ENCODE peak calls at places on chromosomes 4 and X, in four cellular contexts. I is testis, A is heart right ventricle, Z is suprapubic skin. Q is an unnamed sample.

GRCh38 chr4:113328514-113328913 is 279.1 kb downstream of the ANK2 start:
- DNase-seq in Z (no peak), A (no peak), I (peak; percentile 28), Q (no peak)

GRCh38 chr4:163191999-163192398 is 25.3 kb upstream of the NAF1 start:
- DNase-seq in Z (no peak), A (no peak), I (no peak), Q (no peak)

GRCh38 chrX:7158468-7158990 is 10.6 kb upstream of the PUDP start:
- DNase-seq in I (no peak), Z (no peak), A (no peak), Q (no peak)

GRCh38 chr4:137819964-137820383 is 287.7 kb upstream of the PCDH18 start:
- DNase-seq in I (peak; percentile 22), Z (no peak), A (no peak), Q (no peak)

GRCh38 chrX:40244980-40245379 is 147.2 kb upstream of the BCOR start:
- DNase-seq in Z (no peak), A (no peak), I (no peak), Q (peak; percentile 24)

GRCh38 chrX:46770006-46770816 is 11.3 kb upstream of the SLC9A7 start:
- DNase-seq in Z (no peak), I (no peak), A (no peak), Q (no peak)

GRCh38 chrX:47687249-47687648 is 28.3 kb upstream of the UXT start:
- DNase-seq in I (no peak), A (no peak), Z (no peak), Q (no peak)

GRCh38 chrX:155070038-155070437 is 898 bp downstream of the CMC4 start:
- DNase-seq in I (no peak), Z (no peak), A (no peak), Q (no peak)

GRCh38 chr4:77010841-77011354 is 61.3 kb downstream of the SEPTIN11 start:
- DNase-seq in Z (no peak), A (no peak), I (no peak), Q (no peak)

GRCh38 chr4:79576480-79576803 is 168.4 kb upstream of the GK2 start:
- DNase-seq in I (no peak), Z (no peak), A (no peak), Q (no peak)

GRCh38 chrX:10246846-10247245 is 90.1 kb downstream of the CLCN4 start:
- DNase-seq in I (peak; percentile 56), Z (no peak), A (no peak), Q (no peak)

GRCh38 chr4:159551268-159551667 is 448.4 kb downstream of the RAPGEF2 start:
- DNase-seq in Z (no peak), A (no peak), I (no peak), Q (no peak)

GRCh38 chr4:180542445-180543100 is 1700.6 kb upstream of the TENM3 start:
- DNase-seq in I (no peak), Z (no peak), A (no peak), Q (no peak)

GRCh38 chr4:107243141-107243779 is 207.1 kb upstream of the DKK2 start:
- DNase-seq in Z (peak; percentile 63), A (no peak), I (no peak), Q (no peak)

GRCh38 chrX:105823092-105823454 is 734 bp downstream of the NRK start:
- DNase-seq in Z (no peak), I (peak; percentile 31), A (no peak), Q (no peak)

DNA sequence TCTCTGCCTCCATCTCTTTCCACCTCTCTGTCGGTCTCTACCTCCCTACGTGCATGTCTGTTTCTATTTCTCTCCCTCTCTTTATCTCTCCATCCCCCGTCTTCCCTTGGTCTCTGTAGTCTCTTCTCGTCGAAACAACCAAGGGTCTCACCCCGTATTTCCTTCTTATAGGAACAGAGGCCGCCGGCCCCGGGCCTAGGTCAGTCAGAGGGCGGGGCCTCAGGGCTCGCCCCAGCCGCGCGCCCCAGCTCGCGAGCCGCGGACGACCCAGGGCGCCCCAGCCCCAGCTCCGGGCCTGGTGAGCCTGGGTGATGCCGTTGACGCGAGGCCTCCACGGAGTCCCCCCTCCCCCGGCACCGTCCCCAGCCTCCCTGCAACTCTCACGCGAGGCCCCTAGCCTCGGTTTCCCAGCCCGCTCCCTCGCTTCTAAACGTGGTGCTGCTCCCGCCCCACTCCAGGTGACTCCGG is 6.6 kb downstream of the TIMM17B start:
- DNase-seq in Z (no peak), A (no peak), I (no peak), Q (no peak)
- H3K27ac ChIP-seq in Z (peak overlapping the region; percentile 81), A (peak overlapping the region; percentile 33), I (peak overlapping the region; percentile 80), Q (peak overlapping the region; percentile 81)

GRCh38 chr4:94636004-94636403 is 121.8 kb upstream of the BMPR1B start:
- DNase-seq in Z (no peak), A (no peak), I (no peak), Q (no peak)

GRCh38 chr4:94640151-94640550 is 117.6 kb upstream of the BMPR1B start:
- DNase-seq in Z (no peak), I (no peak), A (no peak), Q (no peak)

GRCh38 chr4:94642561-94642866 is 115.2 kb upstream of the BMPR1B start:
- DNase-seq in Z (no peak), A (no peak), I (no peak), Q (no peak)

GRCh38 chr4:94641702-94642560 is 115.8 kb upstream of the BMPR1B start:
- DNase-seq in Z (no peak), A (no peak), I (no peak), Q (no peak)

GRCh38 chr4:94639298-94639697 is 118.5 kb upstream of the BMPR1B start:
- DNase-seq in Z (no peak), A (no peak), I (no peak), Q (no peak)
- H3K27ac ChIP-seq in Z (no peak overlapping the region), A (peak overlapping the region; percentile 7), I (no peak overlapping the region), Q (no peak overlapping the region)

GRCh38 chr4:41932988-41933387 is 2.2 kb upstream of the TMEM33 start:
- DNase-seq in Z (no peak), A (no peak), I (no peak), Q (no peak)

GRCh38 chr4:41934813-41935651 is at the start of gene TMEM33:
- DNase-seq in I (peak; percentile 93), A (peak; percentile 90), Z (peak; percentile 91), Q (peak; percentile 81)

GRCh38 chr4:41930139-41930831 is 4.9 kb upstream of the TMEM33 start:
- DNase-seq in I (peak; percentile 35), Z (no peak), A (no peak), Q (no peak)

GRCh38 chr4:41935652-41936021 is 408 bp downstream of the TMEM33 start:
- DNase-seq in A (no peak), I (no peak), Z (no peak), Q (no peak)

DNA sequence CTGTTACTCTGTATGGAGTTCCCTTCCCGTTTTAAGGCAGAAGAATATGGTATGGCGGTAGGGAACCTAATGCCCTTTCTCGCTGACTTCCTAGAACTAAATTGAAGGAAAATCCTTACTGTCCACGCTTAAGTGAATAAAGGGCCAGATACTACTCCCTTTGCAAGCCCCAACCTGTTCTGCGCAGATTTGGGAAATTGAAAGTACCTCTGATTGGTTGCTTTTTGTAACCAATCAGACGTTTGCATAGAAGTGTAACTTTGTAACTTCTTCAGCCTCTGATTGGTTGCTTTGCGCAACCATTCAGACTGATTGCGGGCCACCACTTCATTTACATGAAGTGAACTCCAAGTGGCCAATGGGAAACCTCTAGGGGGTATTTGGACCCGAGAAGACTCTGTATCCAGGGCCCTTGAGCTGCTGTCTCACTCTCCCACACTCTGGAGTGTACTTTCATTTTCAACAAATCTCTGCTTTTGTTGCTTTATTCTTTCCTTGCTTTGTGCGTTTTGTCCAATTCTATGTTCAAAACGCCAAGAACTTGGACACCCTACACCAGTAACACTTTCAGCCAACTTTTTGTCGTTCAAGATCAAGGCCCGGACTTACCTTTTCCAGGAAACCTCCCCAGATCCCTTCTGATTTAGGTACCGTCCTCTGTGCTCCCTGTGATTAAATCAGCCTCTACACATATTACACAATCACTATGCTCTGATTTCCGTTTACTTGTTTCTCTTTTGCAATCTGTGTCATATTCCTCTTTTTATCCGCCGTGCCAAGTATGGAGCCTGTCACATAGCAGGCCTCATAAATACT is 1.0 kb upstream of the TMEM33 start:
- DNase-seq in Z (no peak), I (peak; percentile 54), A (no peak), Q (no peak)
- H3K27ac ChIP-seq in Z (no peak overlapping the region), I (peak overlapping the region; percentile 81), A (no peak overlapping the region), Q (peak overlapping the region; percentile 80)

GRCh38 chr4:70956570-70957210 is 36.8 kb upstream of the DCK start:
- DNase-seq in Z (no peak), I (no peak), A (no peak), Q (no peak)
- H3K27ac ChIP-seq in Z (no peak overlapping the region), I (no peak overlapping the region), A (no peak overlapping the region), Q (no peak overlapping the region)

DNA sequence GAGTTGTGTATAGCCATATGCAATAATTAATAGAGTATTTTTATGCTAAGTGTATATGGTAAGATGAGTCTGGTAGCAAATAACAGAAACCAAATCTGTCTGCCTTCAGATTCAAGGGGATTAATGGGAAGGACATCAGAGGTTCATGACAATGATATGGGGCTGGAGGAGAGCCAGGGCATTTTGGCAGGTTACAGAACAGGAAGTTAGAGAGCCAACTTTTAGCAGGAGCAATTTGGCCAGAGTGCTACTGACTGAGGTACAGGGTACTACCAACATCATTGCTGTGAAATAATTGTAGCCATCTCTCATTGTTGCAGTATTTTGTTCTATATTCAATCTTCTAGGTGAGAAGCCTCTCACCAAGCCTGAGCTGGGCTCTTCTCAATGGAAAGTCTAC is 210.9 kb upstream of the FAM47A start:
- DNase-seq in Z (no peak), A (no peak), I (no peak), Q (no peak)
- H3K27ac ChIP-seq in Z (no peak overlapping the region), A (no peak overlapping the region), I (no peak overlapping the region), Q (no peak overlapping the region)

GRCh38 chr4:153465583-153465921 is 608 bp upstream of the TMEM131L start:
- DNase-seq in I (peak; percentile 62), Z (no peak), A (peak; percentile 63), Q (no peak)

GRCh38 chr4:153465922-153466636 is at the start of gene TMEM131L:
- DNase-seq in I (peak; percentile 68), A (peak; percentile 60), Z (no peak), Q (peak; percentile 74)

GRCh38 chr4:153467897-153468262 is 1.7 kb downstream of the TMEM131L start:
- DNase-seq in A (no peak), Z (no peak), I (no peak), Q (no peak)

GRCh38 chr4:153467154-153467896 is 1.2 kb downstream of the TMEM131L start:
- DNase-seq in I (peak; percentile 26), Z (no peak), A (peak; percentile 40), Q (no peak)

DNA sequence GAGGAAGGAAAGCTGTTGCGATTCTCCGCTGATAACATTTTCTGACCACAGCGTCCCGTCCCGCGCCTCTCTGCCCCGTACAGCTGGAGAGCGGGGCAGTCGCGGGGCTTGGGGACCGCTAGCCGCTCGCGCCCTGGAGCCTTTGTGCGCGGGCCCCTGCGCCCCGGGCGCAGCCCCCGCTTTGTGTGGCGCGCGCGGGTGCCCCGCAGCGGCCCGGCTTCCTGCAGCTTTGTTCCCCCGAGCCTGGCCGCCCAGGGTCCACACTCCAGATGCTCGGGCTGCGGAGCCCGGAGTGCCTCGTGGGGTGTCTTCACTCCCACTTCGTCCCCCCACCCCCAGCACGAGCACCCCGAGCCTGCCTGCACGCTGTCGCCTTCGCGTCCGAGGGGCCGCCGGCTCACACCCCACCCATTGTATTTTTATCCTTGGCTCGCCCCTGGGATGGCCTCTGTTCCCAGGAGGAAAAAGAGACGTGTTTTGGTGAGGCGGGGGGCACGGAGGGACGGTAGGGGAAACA is 535 bp downstream of the TMEM131L start:
- DNase-seq in Z (no peak), A (peak; percentile 21), I (no peak), Q (no peak)
- H3K27ac ChIP-seq in Z (peak overlapping the region; percentile 81), A (peak overlapping the region; percentile 77), I (peak overlapping the region; percentile 80), Q (peak overlapping the region; percentile 91)